ENCODE peak calls at places on chromosomes 11 and 22, in six cellular contexts. One of them, this sample, is unnamed.

GRCh38 chr11:19935507-19935906 is 222.9 kb downstream of the NAV2 start:
- DNase-seq in pancreas: no peak
- DNase-seq in astrocyte of the spinal cord: peak
- DNase-seq in HuH-7: no peak
- DNase-seq in Right ventricle myocardium superior: no peak
- DNase-seq in activated T-cell treated with anti-CD3 and anti-CD28 coated beads, Interleukin-2, amount 50 U/mL, for 4 hours: no peak
- DNase-seq in this sample: no peak

GRCh38 chr11:47426062-47426956 is at the start of gene PSMC3:
- DNase-seq in pancreas: peak
- DNase-seq in astrocyte of the spinal cord: peak
- DNase-seq in HuH-7: peak
- DNase-seq in Right ventricle myocardium superior: peak
- DNase-seq in activated T-cell treated with anti-CD3 and anti-CD28 coated beads, Interleukin-2, amount 50 U/mL, for 4 hours: peak
- DNase-seq in this sample: peak

GRCh38 chr11:119976805-119977583 is 160.9 kb downstream of the TRIM29 start:
- DNase-seq in pancreas: no peak
- DNase-seq in astrocyte of the spinal cord: no peak
- DNase-seq in HuH-7: no peak
- DNase-seq in Right ventricle myocardium superior: no peak
- DNase-seq in activated T-cell treated with anti-CD3 and anti-CD28 coated beads, Interleukin-2, amount 50 U/mL, for 4 hours: no peak
- DNase-seq in this sample: no peak

GRCh38 chr11:210803-211180 is 3.3 kb downstream of the RIC8A start:
- DNase-seq in pancreas: no peak
- DNase-seq in astrocyte of the spinal cord: no peak
- DNase-seq in HuH-7: no peak
- DNase-seq in Right ventricle myocardium superior: peak
- DNase-seq in activated T-cell treated with anti-CD3 and anti-CD28 coated beads, Interleukin-2, amount 50 U/mL, for 4 hours: no peak
- DNase-seq in this sample: no peak

GRCh38 chr11:118442903-118443589 is 6.8 kb downstream of the KMT2A start:
- DNase-seq in pancreas: no peak
- DNase-seq in astrocyte of the spinal cord: no peak
- DNase-seq in HuH-7: no peak
- DNase-seq in Right ventricle myocardium superior: no peak
- DNase-seq in activated T-cell treated with anti-CD3 and anti-CD28 coated beads, Interleukin-2, amount 50 U/mL, for 4 hours: no peak
- DNase-seq in this sample: no peak

GRCh38 chr11:113279591-113279990 is 34.8 kb upstream of the TTC12 start:
- DNase-seq in pancreas: no peak
- DNase-seq in astrocyte of the spinal cord: no peak
- DNase-seq in HuH-7: no peak
- DNase-seq in Right ventricle myocardium superior: no peak
- DNase-seq in activated T-cell treated with anti-CD3 and anti-CD28 coated beads, Interleukin-2, amount 50 U/mL, for 4 hours: no peak
- DNase-seq in this sample: no peak

GRCh38 chr22:23237841-23238240 is 57.5 kb downstream of the BCR start:
- DNase-seq in pancreas: no peak
- DNase-seq in astrocyte of the spinal cord: no peak
- DNase-seq in HuH-7: no peak
- DNase-seq in Right ventricle myocardium superior: no peak
- DNase-seq in activated T-cell treated with anti-CD3 and anti-CD28 coated beads, Interleukin-2, amount 50 U/mL, for 4 hours: peak
- DNase-seq in this sample: no peak

GRCh38 chr22:24965822-24966626 is 13.5 kb downstream of the KIAA1671 start:
- DNase-seq in pancreas: peak
- DNase-seq in astrocyte of the spinal cord: peak
- DNase-seq in HuH-7: no peak
- DNase-seq in Right ventricle myocardium superior: peak
- DNase-seq in activated T-cell treated with anti-CD3 and anti-CD28 coated beads, Interleukin-2, amount 50 U/mL, for 4 hours: no peak
- DNase-seq in this sample: no peak

GRCh38 chr22:50523806-50524663 is 1.4 kb downstream of the SCO2 start:
- DNase-seq in pancreas: no peak
- DNase-seq in astrocyte of the spinal cord: no peak
- DNase-seq in HuH-7: no peak
- DNase-seq in Right ventricle myocardium superior: no peak
- DNase-seq in activated T-cell treated with anti-CD3 and anti-CD28 coated beads, Interleukin-2, amount 50 U/mL, for 4 hours: no peak
- DNase-seq in this sample: peak

GRCh38 chr11:129373489-129373953 is 2.1 kb upstream of the BARX2 start:
- DNase-seq in pancreas: no peak
- DNase-seq in astrocyte of the spinal cord: no peak
- DNase-seq in HuH-7: no peak
- DNase-seq in Right ventricle myocardium superior: no peak
- DNase-seq in activated T-cell treated with anti-CD3 and anti-CD28 coated beads, Interleukin-2, amount 50 U/mL, for 4 hours: no peak
- DNase-seq in this sample: no peak

GRCh38 chr11:33633251-33634003 is 67.2 kb downstream of the C11orf91 start:
- DNase-seq in pancreas: no peak
- DNase-seq in astrocyte of the spinal cord: peak
- DNase-seq in HuH-7: no peak
- DNase-seq in Right ventricle myocardium superior: no peak
- DNase-seq in activated T-cell treated with anti-CD3 and anti-CD28 coated beads, Interleukin-2, amount 50 U/mL, for 4 hours: no peak
- DNase-seq in this sample: no peak

GRCh38 chr22:23184764-23185113 is 4.4 kb downstream of the BCR start:
- DNase-seq in pancreas: no peak
- DNase-seq in astrocyte of the spinal cord: no peak
- DNase-seq in HuH-7: no peak
- DNase-seq in Right ventricle myocardium superior: no peak
- DNase-seq in activated T-cell treated with anti-CD3 and anti-CD28 coated beads, Interleukin-2, amount 50 U/mL, for 4 hours: no peak
- DNase-seq in this sample: no peak

GRCh38 chr22:23207786-23208325 is 27.5 kb downstream of the BCR start:
- DNase-seq in pancreas: no peak
- DNase-seq in astrocyte of the spinal cord: no peak
- DNase-seq in HuH-7: no peak
- DNase-seq in Right ventricle myocardium superior: no peak
- DNase-seq in activated T-cell treated with anti-CD3 and anti-CD28 coated beads, Interleukin-2, amount 50 U/mL, for 4 hours: no peak
- DNase-seq in this sample: no peak

GRCh38 chr11:2554338-2555240 is 109.8 kb downstream of the KCNQ1 start:
- DNase-seq in pancreas: no peak
- DNase-seq in astrocyte of the spinal cord: no peak
- DNase-seq in HuH-7: no peak
- DNase-seq in Right ventricle myocardium superior: peak
- DNase-seq in activated T-cell treated with anti-CD3 and anti-CD28 coated beads, Interleukin-2, amount 50 U/mL, for 4 hours: no peak
- DNase-seq in this sample: no peak

GRCh38 chr11:665707-666281 is 28.7 kb downstream of the DRD4 start:
- DNase-seq in pancreas: no peak
- DNase-seq in astrocyte of the spinal cord: peak
- DNase-seq in HuH-7: no peak
- DNase-seq in Right ventricle myocardium superior: no peak
- DNase-seq in activated T-cell treated with anti-CD3 and anti-CD28 coated beads, Interleukin-2, amount 50 U/mL, for 4 hours: no peak
- DNase-seq in this sample: no peak

GRCh38 chr11:78564037-78564888 is 10.4 kb downstream of the NARS2 start:
- DNase-seq in pancreas: peak
- DNase-seq in astrocyte of the spinal cord: peak
- DNase-seq in HuH-7: no peak
- DNase-seq in Right ventricle myocardium superior: no peak
- DNase-seq in activated T-cell treated with anti-CD3 and anti-CD28 coated beads, Interleukin-2, amount 50 U/mL, for 4 hours: peak
- DNase-seq in this sample: peak

GRCh38 chr11:18650859-18651557 is 16.9 kb upstream of the SPTY2D1 start:
- DNase-seq in pancreas: peak
- DNase-seq in astrocyte of the spinal cord: peak
- DNase-seq in HuH-7: peak
- DNase-seq in Right ventricle myocardium superior: no peak
- DNase-seq in activated T-cell treated with anti-CD3 and anti-CD28 coated beads, Interleukin-2, amount 50 U/mL, for 4 hours: no peak
- DNase-seq in this sample: no peak

GRCh38 chr22:24285245-24285644 is 14.6 kb downstream of the SPECC1L start:
- DNase-seq in pancreas: no peak
- DNase-seq in astrocyte of the spinal cord: no peak
- DNase-seq in HuH-7: no peak
- DNase-seq in Right ventricle myocardium superior: no peak
- DNase-seq in activated T-cell treated with anti-CD3 and anti-CD28 coated beads, Interleukin-2, amount 50 U/mL, for 4 hours: no peak
- DNase-seq in this sample: no peak